ENCODE peak calls at places on chromosomes 1 and 21, in four cellular contexts. C is mesothelial cell of epicardium, A is upper lobe of right lung, Y is fibroblast of lung. N is an unnamed sample.

GRCh38 chr1:245800901-245801605 is 646.3 kb downstream of the KIF26B start:
- DNase-seq in C (no peak), A (no peak), Y (no peak), N (peak; percentile 55)

GRCh38 chr1:112026018-112026417 is 36.5 kb upstream of the KCND3 start:
- DNase-seq in C (no peak), A (no peak), Y (no peak), N (no peak)

GRCh38 chr1:7109901-7110300 is 324.6 kb downstream of the CAMTA1 start:
- DNase-seq in C (no peak), A (no peak), Y (no peak), N (no peak)

GRCh38 chr1:185291159-185291558 is 25.9 kb downstream of the IVNS1ABP start:
- DNase-seq in C (no peak), A (no peak), Y (no peak), N (no peak)

GRCh38 chr1:202251424-202252256 is 58.0 kb downstream of the LGR6 start:
- DNase-seq in C (no peak), A (no peak), Y (no peak), N (no peak)

GRCh38 chr1:109198043-109198695 is 15.5 kb upstream of the SARS1 start:
- DNase-seq in C (no peak), A (no peak), Y (peak; percentile 91), N (peak; percentile 43)

GRCh38 chr1:89363196-89363595 is 663 bp upstream of the GBP6 start:
- DNase-seq in C (no peak), A (no peak), Y (no peak), N (no peak)

GRCh38 chr1:245590726-245591125 is 435.9 kb downstream of the KIF26B start:
- DNase-seq in C (no peak), A (no peak), Y (peak; percentile 11), N (no peak)

GRCh38 chr1:16348414-16349182 is 3.7 kb downstream of the FBXO42 start:
- DNase-seq in C (no peak), A (peak; percentile 38), Y (peak; percentile 72), N (no peak)

GRCh38 chr1:56647106-56647505 is 2.0 kb downstream of the PRKAA2 start:
- DNase-seq in C (no peak), A (no peak), Y (peak; percentile 54), N (no peak)

GRCh38 chr1:195195423-195196057 is 1412.7 kb downstream of the KCNT2 start:
- DNase-seq in C (no peak), A (no peak), Y (no peak), N (no peak)

GRCh38 chr1:85464497-85465098 is 361 bp downstream of the DDAH1 start:
- DNase-seq in C (peak; percentile 68), A (peak; percentile 88), Y (peak; percentile 59), N (peak; percentile 77)

GRCh38 chr1:198667796-198668195 is 29.0 kb downstream of the PTPRC start:
- DNase-seq in C (no peak), A (no peak), Y (peak; percentile 44), N (no peak)

GRCh38 chr1:43619996-43620920 is 29.7 kb upstream of the KDM4A start:
- DNase-seq in C (no peak), A (peak; percentile 53), Y (no peak), N (no peak)

GRCh38 chr1:185880330-185880729 is 146.1 kb downstream of the HMCN1 start:
- DNase-seq in C (no peak), A (no peak), Y (no peak), N (no peak)

GRCh38 chr1:201463071-201463552 is 5.9 kb downstream of the PHLDA3 start:
- DNase-seq in C (no peak), A (no peak), Y (peak; percentile 49), N (peak; percentile 17)

GRCh38 chr1:213123532-213123931 is 72.5 kb downstream of the RPS6KC1 start:
- DNase-seq in C (no peak), A (no peak), Y (peak; percentile 47), N (peak; percentile 34)

GRCh38 chr21:42535602-42536171 is 22.0 kb downstream of the SLC37A1 start:
- DNase-seq in C (no peak), A (peak; percentile 60), Y (no peak), N (no peak)

GRCh38 chr1:212207822-212208520 is 77.2 kb upstream of the PPP2R5A start:
- DNase-seq in C (no peak), A (no peak), Y (no peak), N (no peak)

GRCh38 chr1:119911775-119912174 is 15.5 kb upstream of the ADAM30 start:
- DNase-seq in C (no peak), A (no peak), Y (no peak), N (no peak)

GRCh38 chr1:107534632-107535031 is 393.8 kb downstream of the NTNG1 start:
- DNase-seq in C (no peak), A (no peak), Y (no peak), N (no peak)

GRCh38 chr1:43554444-43554992 is 23.8 kb downstream of the PTPRF start:
- DNase-seq in C (no peak), A (no peak), Y (peak; percentile 57), N (no peak)

GRCh38 chr1:152143147-152143845 is 15.7 kb downstream of the RPTN start:
- DNase-seq in C (no peak), A (no peak), Y (no peak), N (no peak)

GRCh38 chr1:218496561-218496960 is 151.4 kb downstream of the TGFB2 start:
- DNase-seq in C (no peak), A (no peak), Y (peak; percentile 93), N (peak; percentile 71)

GRCh38 chr1:201937624-201938212 is 8.6 kb downstream of the LMOD1 start:
- DNase-seq in C (no peak), A (no peak), Y (peak; percentile 88), N (no peak)

GRCh38 chr1:209534496-209535250 is 48.8 kb upstream of the CAMK1G start:
- DNase-seq in C (no peak), A (no peak), Y (no peak), N (no peak)
- TF ChIP-seq CTCF in C (no peak), A (no peak), Y (no peak), N (no peak)

DNA sequence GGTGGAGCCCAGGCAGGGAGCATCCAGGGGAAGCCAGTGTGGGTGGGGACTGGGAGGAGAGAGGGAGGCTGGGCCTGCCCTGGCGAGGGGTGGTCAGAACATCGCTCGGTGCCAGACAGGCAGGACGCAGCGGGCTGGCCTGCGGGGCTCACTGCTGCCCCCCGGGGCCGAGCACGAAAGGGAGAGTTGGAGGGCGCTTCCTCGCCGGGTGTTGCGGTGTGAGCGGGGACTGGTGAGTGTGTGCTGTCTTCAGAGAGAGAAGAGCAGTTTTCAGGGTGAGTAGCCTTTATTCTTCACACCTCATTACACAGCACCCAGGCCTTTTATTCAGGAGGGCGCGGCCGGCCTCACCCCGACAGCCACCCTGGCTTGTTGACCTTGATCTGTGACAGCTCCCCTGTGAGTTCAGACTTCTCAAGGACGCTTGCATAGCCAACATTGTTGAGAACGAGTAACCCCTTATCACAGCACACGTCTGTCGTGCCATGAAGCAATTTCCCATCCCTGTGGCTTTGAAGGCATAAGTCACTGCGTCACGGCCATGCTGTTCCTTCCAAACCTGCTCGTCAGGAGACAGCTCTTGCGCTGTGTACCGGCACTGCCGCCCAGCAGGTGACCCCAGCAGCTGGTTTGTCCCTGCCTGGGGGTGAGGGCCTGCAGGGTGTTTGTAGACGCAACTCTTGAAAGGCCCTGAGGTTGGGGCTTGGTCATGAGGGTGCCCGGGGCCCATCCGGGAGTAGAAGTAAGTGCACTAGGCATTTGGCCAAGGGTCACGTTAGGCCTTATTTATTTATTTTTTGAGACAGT is 54.6 kb downstream of the PRKCZ start:
- DNase-seq in C (no peak), A (peak; percentile 90), Y (peak; percentile 30), N (peak; percentile 78)
- TF ChIP-seq CTCF in C (no peak), A (no peak), Y (peak; percentile 10), N (no peak)

GRCh38 chr1:63865561-63865960 is 91.7 kb downstream of the ROR1 start:
- DNase-seq in C (no peak), A (no peak), Y (no peak), N (no peak)

GRCh38 chr1:63866085-63866484 is 92.3 kb downstream of the ROR1 start:
- DNase-seq in C (no peak), A (no peak), Y (no peak), N (no peak)

GRCh38 chr1:63870152-63870551 is 96.3 kb downstream of the ROR1 start:
- DNase-seq in C (no peak), A (no peak), Y (no peak), N (no peak)

GRCh38 chr1:63867429-63868176 is 93.8 kb downstream of the ROR1 start:
- DNase-seq in C (no peak), A (no peak), Y (no peak), N (no peak)

DNA sequence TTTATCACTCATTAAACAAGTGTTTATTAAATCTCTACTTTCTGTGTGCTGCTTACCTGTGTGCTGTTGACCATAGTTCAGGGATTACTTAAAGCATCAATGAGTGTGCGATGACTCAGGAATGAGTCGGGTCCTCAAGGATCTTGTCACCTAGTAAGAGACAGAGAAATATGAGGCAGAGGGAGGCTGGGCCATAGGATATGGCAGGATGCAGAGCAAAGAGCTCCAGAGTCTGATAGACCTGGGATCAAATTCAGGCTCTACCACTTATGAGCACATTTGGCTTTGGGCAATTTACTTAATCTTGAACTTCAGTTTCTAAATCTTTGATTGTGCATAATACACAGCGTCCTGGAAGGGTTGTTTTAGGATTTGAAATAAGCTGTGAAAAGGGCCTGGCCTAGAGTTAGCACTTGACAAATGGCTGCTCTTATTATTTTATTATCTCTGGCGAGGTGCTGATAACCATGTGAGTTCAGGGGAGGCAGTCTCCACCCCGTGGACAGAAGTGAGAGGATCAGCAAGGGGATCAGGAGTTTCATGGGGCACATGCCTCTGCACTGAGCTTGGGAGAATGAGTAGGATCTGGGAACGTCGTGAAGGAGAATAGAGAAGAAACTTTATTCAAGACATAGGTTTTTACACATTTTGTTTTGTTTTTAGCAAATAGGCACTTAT is 94.5 kb downstream of the ROR1 start:
- DNase-seq in C (no peak), A (no peak), Y (no peak), N (no peak)
- TF ChIP-seq CTCF in C (no peak), A (no peak), Y (no peak), N (no peak)

GRCh38 chr1:210241121-210241520 is 8.5 kb downstream of the SERTAD4 start:
- DNase-seq in C (no peak), A (no peak), Y (no peak), N (no peak)

GRCh38 chr1:210236840-210237409 is 4.3 kb downstream of the SERTAD4 start:
- DNase-seq in C (peak; percentile 58), A (no peak), Y (peak; percentile 87), N (peak; percentile 69)

GRCh38 chr1:210237981-210238380 is 5.4 kb downstream of the SERTAD4 start:
- DNase-seq in C (no peak), A (no peak), Y (no peak), N (no peak)

GRCh38 chr1:210237514-210237913 is 4.9 kb downstream of the SERTAD4 start:
- DNase-seq in C (no peak), A (no peak), Y (peak; percentile 57), N (no peak)

DNA sequence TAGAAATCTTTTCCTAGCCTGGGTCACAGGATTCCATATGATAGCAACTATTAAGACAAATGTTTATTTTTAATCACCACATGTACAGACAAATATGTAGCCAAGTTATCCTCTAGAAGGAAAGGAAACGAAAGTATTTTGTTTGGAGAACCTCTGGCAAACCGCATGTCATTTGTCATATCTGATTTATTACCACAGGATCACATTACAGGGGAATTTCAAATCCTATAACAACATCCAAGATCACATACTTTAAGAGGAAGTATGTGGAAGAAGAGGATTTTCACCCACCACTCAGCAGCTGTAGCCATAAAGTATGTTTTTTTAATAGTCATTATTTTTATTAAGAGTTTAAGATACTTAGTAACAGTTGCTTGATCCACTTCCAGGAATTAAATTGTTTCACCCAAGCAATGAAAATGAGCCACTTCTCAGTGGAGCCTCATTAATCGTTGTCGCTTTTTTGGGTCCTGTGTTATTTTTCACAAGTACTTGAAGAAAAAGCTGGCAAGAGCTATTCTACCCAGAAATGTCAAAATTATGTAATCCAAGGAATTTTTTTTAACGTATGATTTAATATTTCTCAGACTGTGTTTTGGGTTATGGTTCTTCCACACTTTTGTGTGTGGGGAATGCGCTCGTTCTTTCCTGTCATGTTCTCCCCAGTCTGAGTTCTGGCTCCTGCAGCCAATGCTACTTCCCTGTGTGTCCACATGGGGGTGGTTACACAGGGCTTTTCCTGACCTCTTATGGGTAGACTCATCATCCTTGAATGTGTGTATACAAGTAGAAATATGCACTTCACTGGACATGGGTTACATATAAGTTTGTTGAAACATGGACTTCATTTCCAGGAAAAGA is 6.9 kb downstream of the SERTAD4 start:
- DNase-seq in C (no peak), A (no peak), Y (peak; percentile 89), N (peak; percentile 57)
- TF ChIP-seq CTCF in C (no peak), A (peak; percentile 61), Y (peak; percentile 61), N (peak; percentile 35)

N was measured in hepatocyte.